ENCODE peak calls at places on chromosome 15, in five cellular contexts. X is lower lobe of right lung, L is cardiac fibroblast, C is NCI-H1092 treated with DMSO at 0.1 percent for 48 hours, Q is anterior cingulate cortex. Y is an unnamed sample.

GRCh38 chr15:79180318-79180717 is 89.7 kb upstream of the RASGRF1 start:
- DNase-seq in X (no peak), L (no peak), C (no peak), Q (no peak), Y (no peak)

GRCh38 chr15:40280260-40281056 is 2.4 kb downstream of the ANKRD63 start:
- DNase-seq in X (no peak), L (no peak), C (no peak), Q (no peak), Y (no peak)

GRCh38 chr15:89383635-89384604 is 49.3 kb upstream of the POLG start:
- DNase-seq in X (no peak), L (peak), C (peak), Q (peak), Y (no peak)

GRCh38 chr15:52011711-52012144 is 7.3 kb upstream of the MAPK6 start:
- DNase-seq in X (no peak), L (peak), C (peak), Q (peak), Y (no peak)

GRCh38 chr15:101152914-101153313 is 98.9 kb downstream of the CHSY1 start:
- DNase-seq in X (peak), L (no peak), C (no peak), Q (no peak), Y (no peak)

GRCh38 chr15:92600902-92601301 is 54.7 kb downstream of the FAM174B start:
- DNase-seq in X (no peak), L (no peak), C (no peak), Q (peak), Y (no peak)

GRCh38 chr15:33029247-33029646 is 165.3 kb downstream of the FMN1 start:
- DNase-seq in X (no peak), L (no peak), C (peak), Q (no peak), Y (no peak)

GRCh38 chr15:36278219-36278618 is 301.2 kb upstream of the CDIN1 start:
- DNase-seq in X (no peak), L (peak), C (no peak), Q (no peak), Y (no peak)

GRCh38 chr15:20353966-20354883 is 187.4 kb downstream of the GOLGA6L6 start:
- DNase-seq in X (peak), L (no peak), C (no peak), Q (no peak), Y (no peak)

GRCh38 chr15:52523192-52523591 is 5.5 kb downstream of the MYO5A start:
- DNase-seq in X (no peak), L (peak), C (no peak), Q (no peak), Y (no peak)

GRCh38 chr15:83943849-83944404 is 290.0 kb downstream of the ADAMTSL3 start:
- DNase-seq in X (no peak), L (peak), C (no peak), Q (no peak), Y (no peak)

GRCh38 chr15:40002295-40002694 is 36.7 kb downstream of the SRP14 start:
- DNase-seq in X (no peak), L (no peak), C (no peak), Q (no peak), Y (no peak)

GRCh38 chr15:77140220-77140619 is 69.3 kb upstream of the TSPAN3 start:
- DNase-seq in X (no peak), L (no peak), C (no peak), Q (no peak), Y (no peak)

GRCh38 chr15:44193651-44194396 is 1.2 kb downstream of the FRMD5 start:
- DNase-seq in X (no peak), L (peak), C (peak), Q (peak), Y (no peak)

GRCh38 chr15:80072285-80072684 is 12.8 kb downstream of the ZFAND6 start:
- DNase-seq in X (no peak), L (peak), C (peak), Q (peak), Y (peak)

GRCh38 chr15:92538115-92538514 is 117.5 kb downstream of the FAM174B start:
- DNase-seq in X (no peak), L (no peak), C (no peak), Q (no peak), Y (no peak)

GRCh38 chr15:60530168-60530567 is 51.2 kb upstream of the ICE2 start:
- DNase-seq in X (no peak), L (no peak), C (no peak), Q (no peak), Y (no peak)

GRCh38 chr15:79122391-79122790 is 31.8 kb upstream of the RASGRF1 start:
- DNase-seq in X (no peak), L (no peak), C (no peak), Q (no peak), Y (no peak)

GRCh38 chr15:68596691-68597090 is 17.9 kb downstream of the CORO2B start:
- DNase-seq in X (peak), L (no peak), C (no peak), Q (no peak), Y (no peak)

GRCh38 chr15:76987896-76988860 is 6.7 kb upstream of the PSTPIP1 start:
- DNase-seq in X (peak), L (peak), C (no peak), Q (no peak), Y (peak)

GRCh38 chr15:58520464-58520863 is 88.7 kb downstream of the LIPC start:
- DNase-seq in X (no peak), L (no peak), C (no peak), Q (no peak), Y (peak)

GRCh38 chr15:66153549-66154415 is 99.8 kb downstream of the MEGF11 start:
- DNase-seq in X (no peak), L (no peak), C (peak), Q (no peak), Y (no peak)

GRCh38 chr15:41698779-41699178 is 38.6 kb downstream of the MGA start:
- DNase-seq in X (no peak), L (no peak), C (no peak), Q (no peak), Y (no peak)

GRCh38 chr15:42931702-42932486 is 11.3 kb upstream of the TTBK2 start:
- DNase-seq in X (no peak), L (no peak), C (no peak), Q (no peak), Y (no peak)

GRCh38 chr15:82178061-82178460 is 84.5 kb downstream of the EFL1 start:
- DNase-seq in X (no peak), L (peak), C (no peak), Q (no peak), Y (no peak)

GRCh38 chr15:101464246-101464998 is 25.1 kb downstream of the PCSK6 start:
- DNase-seq in X (no peak), L (no peak), C (no peak), Q (no peak), Y (no peak)

GRCh38 chr15:75676688-75677475 is 29.2 kb downstream of the SNX33 start:
- DNase-seq in X (no peak), L (no peak), C (no peak), Q (no peak), Y (no peak)

GRCh38 chr15:31265090-31265870 is 61.4 kb upstream of the KLF13 start:
- DNase-seq in X (no peak), L (no peak), C (no peak), Q (no peak), Y (no peak)

GRCh38 chr15:25175033-25175788 is 220.4 kb downstream of the SNRPN start:
- DNase-seq in X (peak), L (no peak), C (no peak), Q (no peak), Y (no peak)

GRCh38 chr15:68187559-68187958 is 17.6 kb downstream of the CALML4 start:
- DNase-seq in X (no peak), L (peak), C (peak), Q (peak), Y (no peak)

GRCh38 chr15:99729920-99730319 is 3.3 kb downstream of the LYSMD4 start:
- DNase-seq in X (no peak), L (peak), C (no peak), Q (peak), Y (no peak)

GRCh38 chr15:25734680-25735355 is 128.3 kb downstream of the ATP10A start:
- DNase-seq in X (no peak), L (no peak), C (no peak), Q (no peak), Y (no peak)

GRCh38 chr15:69475769-69476358 is 23.2 kb downstream of the RPLP1 start:
- DNase-seq in X (peak), L (peak), C (peak), Q (peak), Y (no peak)

Y was measured in GF-D8.